ENCODE peak calls at places on chromosome 7, in four cellular contexts. O is lung microvascular endothelial cell, H is transverse colon, W is GM19239. F is an unnamed sample.

GRCh38 chr7:80385512-80385911 is 126.4 kb downstream of the GNAT3 start:
- DNase-seq in O (peak), W (no peak), H (no peak), F (no peak)

GRCh38 chr7:35771776-35772175 is 29.1 kb upstream of the SEPTIN7 start:
- DNase-seq in W (no peak), H (no peak), O (no peak), F (no peak)

GRCh38 chr7:142469653-142470335 is 211.9 kb upstream of the PRSS58 start:
- DNase-seq in O (no peak), W (no peak), H (no peak), F (no peak)

GRCh38 chr7:2670720-2671391 is 17.1 kb upstream of the AMZ1 start:
- DNase-seq in W (peak), O (peak), H (peak), F (peak)

GRCh38 chr7:16212610-16213009 is 208.7 kb downstream of the CRPPA start:
- DNase-seq in O (no peak), H (peak), W (no peak), F (no peak)

GRCh38 chr7:1667566-1668485 is 2.3 kb upstream of the ELFN1 start:
- DNase-seq in O (no peak), W (no peak), H (no peak), F (no peak)

GRCh38 chr7:80640841-80641240 is 2.4 kb downstream of the CD36 start:
- DNase-seq in H (no peak), O (no peak), W (no peak), F (no peak)

GRCh38 chr7:117085769-117086463 is 132.6 kb downstream of the ST7 start:
- DNase-seq in O (no peak), W (no peak), H (no peak), F (no peak)

GRCh38 chr7:47354831-47355541 is 226.9 kb downstream of the TNS3 start:
- DNase-seq in W (no peak), O (no peak), H (peak), F (no peak)

GRCh38 chr7:39001595-39001994 is 23.9 kb downstream of the POU6F2 start:
- DNase-seq in O (no peak), W (no peak), H (no peak), F (no peak)

GRCh38 chr7:107103369-107103768 is 58.9 kb downstream of the PRKAR2B start:
- DNase-seq in O (peak), W (no peak), H (no peak), F (no peak)

GRCh38 chr7:99923200-99923599 is 3.9 kb upstream of the TRIM4 start:
- DNase-seq in H (no peak), O (no peak), W (no peak), F (no peak)

GRCh38 chr7:132709971-132710567 is 133.8 kb upstream of the PLXNA4 start:
- DNase-seq in H (no peak), O (peak), W (no peak), F (no peak)

GRCh38 chr7:158472631-158473030 is 115.0 kb downstream of the PTPRN2 start:
- DNase-seq in O (no peak), H (no peak), W (no peak), F (no peak)

GRCh38 chr7:140680886-140681285 is 8.1 kb downstream of the ADCK2 start:
- DNase-seq in H (no peak), W (no peak), O (no peak), F (no peak)